ENCODE peak calls at places on chromosomes 4 and X, in eight cellular contexts. P is stimulated activated CD4-positive, alpha-beta T cell treated with anti-CD3 and anti-CD28 coated beads, Interleukin-4, amount 100 ng/mL, for 24 hours; E is amniotic stem cell; T is cardiac muscle cell; Q is cardiac septum; A is activated T-cell treated with anti-CD3 and anti-CD28 coated beads, Interleukin-2, amount 50 U/mL, for 1 hour; B is AG09319; Z is GM23338. L is an unnamed sample.

GRCh38 chr4:105637409-105638258 is 70.9 kb downstream of the INTS12 start:
- DNase-seq in P (no peak), E (no peak), T (peak; percentile 68), Q (peak; percentile 75), A (no peak), B (no peak), Z (no peak), L (no peak)

GRCh38 chrX:10922841-10923240 is 188.3 kb upstream of the HCCS start:
- DNase-seq in P (no peak), E (no peak), T (no peak), Q (no peak), A (no peak), B (no peak), Z (no peak), L (no peak)

GRCh38 chr4:98720871-98721480 is 62.6 kb upstream of the TSPAN5 start:
- DNase-seq in P (no peak), E (no peak), T (no peak), Q (no peak), A (no peak), B (no peak), Z (no peak), L (peak; percentile 25)

GRCh38 chrX:100969936-100970335 is 428 bp downstream of the ARL13A start:
- DNase-seq in P (no peak), E (no peak), T (no peak), Q (no peak), A (no peak), B (no peak), Z (no peak), L (no peak)

GRCh38 chr4:43374352-43374751 is 481.8 kb downstream of the GRXCR1 start:
- DNase-seq in P (no peak), E (no peak), T (no peak), Q (no peak), A (no peak), B (no peak), Z (no peak), L (no peak)

GRCh38 chr4:7929530-7929951 is 10.1 kb downstream of the AFAP1 start:
- DNase-seq in P (no peak), E (no peak), T (peak; percentile 29), Q (peak; percentile 68), A (no peak), B (no peak), Z (peak; percentile 74), L (no peak)

GRCh38 chr4:159206427-159206871 is 103.6 kb downstream of the RAPGEF2 start:
- DNase-seq in P (peak; percentile 60), E (no peak), T (no peak), Q (no peak), A (no peak), B (no peak), Z (no peak), L (no peak)

GRCh38 chr4:38723726-38724506 is 58.9 kb downstream of the TLR10 start:
- DNase-seq in P (no peak), E (no peak), T (no peak), Q (no peak), A (no peak), B (no peak), Z (no peak), L (no peak)

GRCh38 chrX:46260502-46260901 is 284.7 kb downstream of the ZNF674 start:
- DNase-seq in P (no peak), E (no peak), T (no peak), Q (no peak), A (no peak), B (no peak), Z (no peak), L (no peak)

GRCh38 chr4:39614487-39615162 is 24.0 kb downstream of the SMIM14 start:
- DNase-seq in P (no peak), E (peak; percentile 59), T (no peak), Q (no peak), A (no peak), B (no peak), Z (no peak), L (no peak)

GRCh38 chrX:150049647-150050046 is 111.4 kb upstream of the EOLA2 start:
- DNase-seq in P (no peak), E (peak; percentile 1), T (no peak), Q (no peak), A (no peak), B (peak; percentile 22), Z (peak; percentile 8), L (no peak)

GRCh38 chr4:121764702-121765367 is at the start of gene SMIM43:
- DNase-seq in P (no peak), E (no peak), T (peak; percentile 49), Q (no peak), A (no peak), B (no peak), Z (peak; percentile 66), L (no peak)

GRCh38 chrX:54639018-54639345 is 109.0 kb downstream of the GNL3L start:
- DNase-seq in P (no peak), E (no peak), T (no peak), Q (no peak), A (no peak), B (no peak), Z (no peak), L (peak; percentile 0)

GRCh38 chrX:50075630-50076349 is 125.0 kb downstream of the AKAP4 start:
- DNase-seq in P (no peak), E (no peak), T (no peak), Q (no peak), A (no peak), B (no peak), Z (no peak), L (no peak)

GRCh38 chr4:61296115-61296514 is 96.0 kb downstream of the ADGRL3 start:
- DNase-seq in P (no peak), E (no peak), T (no peak), Q (no peak), A (no peak), B (no peak), Z (no peak), L (no peak)

GRCh38 chrX:39445336-39445735 is 644.1 kb downstream of the MID1IP1 start:
- DNase-seq in P (peak; percentile 51), E (no peak), T (peak; percentile 33), Q (no peak), A (peak; percentile 43), B (no peak), Z (peak; percentile 44), L (no peak)

GRCh38 chr4:7872264-7872771 is 67.3 kb downstream of the AFAP1 start:
- DNase-seq in P (no peak), E (peak; percentile 85), T (no peak), Q (no peak), A (no peak), B (peak; percentile 95), Z (no peak), L (peak; percentile 79)

GRCh38 chr4:112075129-112075753 is 70.0 kb upstream of the FAM241A start:
- DNase-seq in P (peak; percentile 25), E (peak; percentile 17), T (peak; percentile 75), Q (no peak), A (no peak), B (peak; percentile 4), Z (peak; percentile 77), L (peak; percentile 39)

GRCh38 chr4:21882050-21882839 is 66.3 kb downstream of the KCNIP4 start:
- DNase-seq in P (no peak), E (no peak), T (no peak), Q (no peak), A (no peak), B (no peak), Z (no peak), L (no peak)

GRCh38 chr4:186485621-186486062 is 69.7 kb downstream of the MTNR1A start:
- DNase-seq in P (no peak), E (no peak), T (peak; percentile 24), Q (no peak), A (no peak), B (no peak), Z (no peak), L (no peak)

GRCh38 chr4:127783026-127783769 is 1.1 kb downstream of the HSPA4L start:
- DNase-seq in P (no peak), E (peak; percentile 7), T (peak; percentile 13), Q (peak; percentile 85), A (no peak), B (peak; percentile 15), Z (peak; percentile 69), L (no peak)

GRCh38 chrX:72308566-72309296 is 3.0 kb upstream of the CITED1 start:
- DNase-seq in P (peak; percentile 30), E (peak; percentile 15), T (peak; percentile 71), Q (no peak), A (peak; percentile 48), B (no peak), Z (peak; percentile 83), L (no peak)

GRCh38 chrX:2694868-2695267 is 3.8 kb downstream of the CD99 start:
- DNase-seq in P (no peak), E (no peak), T (no peak), Q (no peak), A (no peak), B (no peak), Z (no peak), L (no peak)

GRCh38 chr4:1793496-1793840 is 375 bp downstream of the FGFR3 start:
- DNase-seq in P (peak; percentile 29), E (no peak), T (peak; percentile 63), Q (no peak), A (peak; percentile 54), B (no peak), Z (peak; percentile 55), L (no peak)

GRCh38 chr4:166239354-166239753 is 366.3 kb downstream of the TLL1 start:
- DNase-seq in P (no peak), E (no peak), T (no peak), Q (no peak), A (no peak), B (no peak), Z (no peak), L (no peak)

GRCh38 chr4:15706646-15707362 is 3.9 kb downstream of the BST1 start:
- DNase-seq in P (no peak), E (no peak), T (no peak), Q (no peak), A (no peak), B (no peak), Z (no peak), L (no peak)

GRCh38 chrX:16643160-16643559 is 6.8 kb upstream of the S100G start:
- DNase-seq in P (no peak), E (no peak), T (no peak), Q (no peak), A (no peak), B (peak; percentile 23), Z (peak; percentile 21), L (no peak)

GRCh38 chr4:101230806-101231426 is 116.4 kb downstream of the PPP3CA start:
- DNase-seq in P (no peak), E (no peak), T (no peak), Q (no peak), A (no peak), B (no peak), Z (peak; percentile 48), L (no peak)

GRCh38 chr4:154004859-154005520 is 216.1 kb upstream of the SFRP2 start:
- DNase-seq in P (no peak), E (peak; percentile 28), T (no peak), Q (no peak), A (no peak), B (peak; percentile 71), Z (no peak), L (peak; percentile 65)

GRCh38 chr4:57131849-57132745 is 21.9 kb upstream of the IGFBP7 start:
- DNase-seq in P (no peak), E (no peak), T (peak; percentile 11), Q (no peak), A (no peak), B (no peak), Z (peak; percentile 57), L (no peak)

GRCh38 chr4:7581477-7581876 is 146.7 kb upstream of the PSAPL1 start:
- DNase-seq in P (peak; percentile 9), E (no peak), T (peak; percentile 94), Q (no peak), A (no peak), B (no peak), Z (peak; percentile 84), L (no peak)

GRCh38 chrX:13939741-13940597 is 89.7 kb downstream of the GEMIN8 start:
- DNase-seq in P (no peak), E (no peak), T (no peak), Q (no peak), A (no peak), B (no peak), Z (peak; percentile 58), L (no peak)

GRCh38 chr4:142645478-142646108 is 200.5 kb downstream of the INPP4B start:
- DNase-seq in P (no peak), E (no peak), T (peak; percentile 62), Q (no peak), A (no peak), B (no peak), Z (no peak), L (no peak)

GRCh38 chr4:80788798-80789197 is 241.7 kb upstream of the BMP3 start:
- DNase-seq in P (no peak), E (no peak), T (peak; percentile 38), Q (no peak), A (no peak), B (no peak), Z (no peak), L (no peak)